ENCODE peak calls at places on chromosomes 13 and 19, in four cellular contexts. A is omental fat pad, L is H9, H is ascending aorta. Y is an unnamed sample.

GRCh38 chr13:46104868-46105267 is at the start of gene CPB2:
- DNase-seq in H (no peak), L (no peak), A (no peak), Y (no peak)

GRCh38 chr19:10353793-10354391 is 14.5 kb upstream of the ICAM3 start:
- DNase-seq in L (peak; percentile 99), A (no peak), H (no peak), Y (no peak)

GRCh38 chr19:940591-941291 is 14.9 kb downstream of the ARID3A start:
- DNase-seq in A (no peak), H (peak; percentile 90), L (no peak), Y (peak; percentile 82)

GRCh38 chr19:13016628-13017305 is 21.5 kb downstream of the NFIX start:
- DNase-seq in L (no peak), H (no peak), A (no peak), Y (no peak)

GRCh38 chr19:49678970-49679831 is 2.1 kb downstream of the PRMT1 start:
- DNase-seq in L (no peak), A (no peak), H (no peak), Y (no peak)

GRCh38 chr19:38684078-38684861 is 36.8 kb downstream of the ACTN4 start:
- DNase-seq in H (peak; percentile 93), A (no peak), L (peak; percentile 46), Y (peak; percentile 91)

GRCh38 chr13:111183959-111184684 is 69.0 kb downstream of the ARHGEF7 start:
- DNase-seq in A (no peak), L (no peak), H (no peak), Y (no peak)

GRCh38 chr19:1742989-1743696 is 10.2 kb upstream of the ONECUT3 start:
- DNase-seq in L (no peak), A (no peak), H (no peak), Y (no peak)

GRCh38 chr13:41222259-41222852 is 28.0 kb upstream of the KBTBD7 start:
- DNase-seq in H (peak; percentile 68), A (no peak), L (peak; percentile 67), Y (no peak)

GRCh38 chr13:113405481-113406300 is 41.8 kb upstream of the GRTP1 start:
- DNase-seq in A (no peak), L (peak; percentile 30), H (peak; percentile 61), Y (no peak)

GRCh38 chr19:13002389-13002898 is 7.2 kb downstream of the NFIX start:
- DNase-seq in L (no peak), H (peak; percentile 87), A (no peak), Y (no peak)

GRCh38 chr13:39452412-39452811 is 150.6 kb downstream of the LHFPL6 start:
- DNase-seq in H (no peak), A (no peak), L (no peak), Y (no peak)

DNA sequence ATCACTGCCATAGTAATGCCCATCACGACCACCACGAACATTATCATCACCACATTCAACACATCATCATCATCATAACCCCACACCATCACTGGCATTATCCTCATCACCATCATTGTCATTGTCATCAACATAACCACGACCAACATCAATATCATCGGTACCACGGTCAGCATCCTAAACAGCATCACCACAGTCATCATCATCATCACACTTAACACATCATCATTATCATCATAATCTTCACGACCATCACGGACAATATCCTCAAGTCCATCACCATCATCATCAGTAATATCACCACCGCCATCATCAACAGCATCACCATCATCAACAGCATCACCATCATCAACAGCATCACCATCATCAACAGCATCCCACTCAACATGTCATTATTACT is 70.3 kb downstream of the MBD3L1 start:
- DNase-seq in A (no peak), L (no peak), H (no peak), Y (no peak)
- TF ChIP-seq CTCF in A (no peak), L (no peak), H (no peak), Y (no peak)

GRCh38 chr19:14433454-14434156 is 499 bp downstream of the PKN1 start:
- DNase-seq in A (no peak), L (no peak), H (no peak), Y (no peak)
- TF ChIP-seq CTCF in A (no peak), L (no peak), H (no peak), Y (no peak)

GRCh38 chr19:53183146-53183545 is 10.0 kb downstream of the ZNF665 start:
- DNase-seq in A (no peak), L (no peak), H (no peak), Y (no peak)
- TF ChIP-seq CTCF in A (no peak), L (no peak), H (no peak), Y (no peak)

GRCh38 chr19:33249740-33250366 is 24.2 kb upstream of the SLC7A10 start:
- DNase-seq in H (no peak), L (no peak), A (no peak), Y (peak; percentile 14)

GRCh38 chr19:33248553-33248953 is 22.9 kb upstream of the SLC7A10 start:
- DNase-seq in H (no peak), A (no peak), L (no peak), Y (peak; percentile 47)

GRCh38 chr19:33250500-33250899 is 24.9 kb upstream of the SLC7A10 start:
- DNase-seq in A (no peak), L (no peak), H (no peak), Y (peak; percentile 7)

GRCh38 chr19:33248104-33248503 is 22.5 kb upstream of the SLC7A10 start:
- DNase-seq in L (no peak), H (no peak), A (no peak), Y (peak; percentile 44)

DNA sequence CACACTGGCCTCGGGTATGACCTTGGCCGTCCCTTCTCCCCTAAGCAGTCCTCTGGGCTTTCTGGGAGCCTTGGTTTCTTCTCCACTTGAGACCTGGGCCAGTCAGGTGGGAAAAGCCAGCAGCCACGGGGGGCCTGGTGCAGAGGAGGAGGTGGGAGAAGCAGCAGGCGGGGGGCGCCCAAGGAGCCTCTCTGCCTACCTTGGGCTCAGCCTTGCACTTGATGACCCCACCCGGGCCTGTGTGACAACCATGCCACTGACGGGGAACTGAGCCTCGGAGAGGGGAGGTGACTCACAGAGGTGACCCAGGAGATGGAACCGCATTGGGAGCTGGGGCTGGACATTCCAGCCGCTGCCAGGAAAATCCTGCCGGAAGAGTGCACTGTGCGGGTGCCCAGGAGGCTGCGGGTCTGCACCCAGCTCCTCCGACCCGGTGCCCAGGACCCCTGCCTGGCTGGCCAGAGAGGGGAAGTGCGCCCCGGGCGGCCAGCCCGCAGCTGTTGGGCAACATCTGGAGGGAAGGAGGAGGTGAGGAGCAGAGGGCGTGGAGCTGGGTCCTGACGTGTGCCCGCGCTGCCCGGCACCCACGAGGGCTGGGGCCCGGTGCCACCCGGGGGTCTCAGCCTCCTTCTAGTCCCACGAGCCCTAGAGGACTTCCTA is 23.4 kb upstream of the SLC7A10 start:
- DNase-seq in L (no peak), H (no peak), A (no peak), Y (peak; percentile 86)
- TF ChIP-seq CTCF in L (no peak), H (no peak), A (no peak), Y (peak; percentile 32)

Y was measured in CD14-positive monocyte.